ENCODE peak calls at places on chromosomes 12 and 14, in six cellular contexts. Y, C, B, N, H and L are unnamed samples.

GRCh38 chr14:24329736-24330135 is 5.1 kb downstream of the ADCY4 start:
- DNase-seq in Y (no peak), C (no peak), B (no peak), H (no peak), N (no peak), L (no peak)

GRCh38 chr14:49250517-49250916 is 335.7 kb downstream of the RPS29 start:
- DNase-seq in Y (no peak), B (no peak), C (no peak), H (no peak), N (no peak), L (no peak)

GRCh38 chr12:50353869-50354593 is 42.4 kb downstream of the FAM186A start:
- DNase-seq in N (no peak), C (no peak), H (no peak), Y (no peak), B (no peak), L (no peak)

GRCh38 chr12:19031032-19031431 is 98.5 kb upstream of the PLEKHA5 start:
- DNase-seq in C (peak), N (no peak), B (no peak), H (no peak), Y (no peak), L (no peak)

GRCh38 chr12:113837059-113837458 is 129.1 kb downstream of the RBM19 start:
- DNase-seq in C (no peak), Y (no peak), N (no peak), B (no peak), H (no peak), L (no peak)

GRCh38 chr12:64735447-64735846 is 23.8 kb downstream of the GNS start:
- DNase-seq in C (no peak), B (no peak), Y (no peak), N (no peak), H (no peak), L (no peak)

GRCh38 chr14:93263416-93263815 is 56.4 kb downstream of the UBR7 start:
- DNase-seq in B (no peak), N (no peak), Y (no peak), H (no peak), C (no peak), L (no peak)

GRCh38 chr14:106518054-106518943 is 991.9 kb downstream of the TMEM121 start:
- DNase-seq in C (no peak), Y (peak), H (peak), B (no peak), N (no peak), L (no peak)

GRCh38 chr12:42507031-42507430 is 82.5 kb downstream of the PRICKLE1 start:
- DNase-seq in H (no peak), B (no peak), N (no peak), C (no peak), Y (no peak), L (no peak)

GRCh38 chr12:113103756-113104450 is 31.7 kb downstream of the RASAL1 start:
- DNase-seq in H (peak), Y (peak), C (no peak), B (no peak), N (peak), L (no peak)

GRCh38 chr12:75011120-75011519 is 198.5 kb downstream of the KCNC2 start:
- DNase-seq in Y (no peak), H (no peak), B (no peak), N (no peak), C (no peak), L (no peak)

GRCh38 chr12:80624986-80625530 is 82.4 kb upstream of the MYF6 start:
- DNase-seq in N (no peak), H (no peak), B (no peak), C (no peak), Y (no peak), L (no peak)

GRCh38 chr14:37599527-37600368 is 4.3 kb downstream of the TTC6 start:
- DNase-seq in Y (no peak), B (no peak), H (no peak), C (no peak), N (peak), L (peak)

GRCh38 chr12:128387811-128388422 is 120.9 kb downstream of the TMEM132C start:
- DNase-seq in Y (peak), H (peak), C (no peak), N (peak), B (no peak), L (peak)

GRCh38 chr14:93041830-93042229 is 73.9 kb downstream of the ITPK1 start:
- DNase-seq in C (no peak), H (no peak), N (no peak), Y (no peak), B (no peak), L (no peak)

GRCh38 chr12:124862768-124863408 is 776 bp downstream of the SCARB1 start:
- DNase-seq in N (no peak), B (no peak), H (peak), Y (peak), C (no peak), L (peak)

GRCh38 chr14:95163132-95163531 is 5.8 kb upstream of the DICER1 start:
- DNase-seq in H (no peak), Y (no peak), N (no peak), B (no peak), C (no peak), L (no peak)

GRCh38 chr14:99312106-99312505 is 40.1 kb upstream of the BCL11B start:
- DNase-seq in B (no peak), Y (no peak), C (no peak), H (no peak), N (peak), L (no peak)

GRCh38 chr12:124756151-124756550 is 107.5 kb downstream of the SCARB1 start:
- DNase-seq in B (no peak), C (no peak), N (no peak), H (no peak), Y (no peak), L (no peak)

GRCh38 chr14:101563654-101564443 is 2.6 kb downstream of the DIO3 start:
- DNase-seq in Y (no peak), C (no peak), N (peak), H (peak), B (no peak), L (no peak)

GRCh38 chr12:107064243-107064642 is 29.1 kb downstream of the CRY1 start:
- DNase-seq in Y (no peak), N (no peak), C (no peak), B (no peak), H (no peak), L (no peak)

GRCh38 chr14:104316723-104317499 is 178.5 kb downstream of the KIF26A start:
- DNase-seq in C (no peak), H (no peak), B (no peak), N (no peak), Y (no peak), L (no peak)

GRCh38 chr12:48050174-48050573 is 45.9 kb upstream of the COL2A1 start:
- DNase-seq in N (no peak), H (no peak), B (no peak), Y (no peak), C (no peak), L (no peak)

GRCh38 chr14:88142990-88143389 is 138.1 kb downstream of the GPR65 start:
- DNase-seq in N (no peak), Y (no peak), B (no peak), C (no peak), H (no peak), L (no peak)

GRCh38 chr12:53752651-53753050 is 872 bp upstream of the CISTR start:
- DNase-seq in Y (no peak), B (no peak), H (no peak), C (no peak), N (no peak), L (no peak)

GRCh38 chr14:95015046-95015445 is 142.3 kb downstream of the DICER1 start:
- DNase-seq in Y (no peak), C (no peak), H (no peak), B (no peak), N (no peak), L (no peak)

GRCh38 chr14:74204481-74204880 is 34.8 kb upstream of the VSX2 start:
- DNase-seq in H (no peak), C (no peak), N (peak), Y (no peak), B (no peak), L (no peak)

GRCh38 chr14:94342334-94342934 is 19.3 kb upstream of the SERPINA6 start:
- DNase-seq in H (peak), B (no peak), N (no peak), C (peak), Y (no peak), L (no peak)

GRCh38 chr12:120234643-120235368 is 30.7 kb downstream of the PXN start:
- DNase-seq in C (peak), Y (peak), N (no peak), B (no peak), H (peak), L (peak)

GRCh38 chr14:69138189-69138535 is 14.8 kb downstream of the DCAF5 start:
- DNase-seq in H (no peak), C (no peak), B (no peak), N (no peak), Y (no peak), L (no peak)

GRCh38 chr14:64673748-64674147 is 30.5 kb upstream of the PLEKHG3 start:
- DNase-seq in B (peak), H (no peak), C (no peak), N (no peak), Y (no peak), L (no peak)

GRCh38 chr14:82075566-82075965 is 541.9 kb upstream of the SEL1L start:
- DNase-seq in C (no peak), B (no peak), Y (peak), H (no peak), N (peak), L (peak)

GRCh38 chr14:74555476-74556050 is 56.5 kb downstream of the LTBP2 start:
- DNase-seq in H (no peak), C (no peak), Y (no peak), N (no peak), B (no peak), L (no peak)

GRCh38 chr14:87883750-87884149 is 109.2 kb downstream of the GALC start:
- DNase-seq in B (no peak), C (no peak), Y (no peak), H (no peak), N (no peak), L (no peak)

GRCh38 chr14:106372870-106373657 is 846.7 kb downstream of the TMEM121 start:
- DNase-seq in Y (peak), C (peak), N (peak), B (no peak), H (peak), L (peak)

GRCh38 chr12:79689477-79690155 is 1.1 kb downstream of the PAWR start:
- DNase-seq in H (peak), N (peak), Y (no peak), C (no peak), B (no peak), L (peak)

GRCh38 chr12:5593056-5593455 is 161.1 kb downstream of the NTF3 start:
- DNase-seq in B (no peak), C (no peak), Y (no peak), H (no peak), N (no peak), L (no peak)

DNA sequence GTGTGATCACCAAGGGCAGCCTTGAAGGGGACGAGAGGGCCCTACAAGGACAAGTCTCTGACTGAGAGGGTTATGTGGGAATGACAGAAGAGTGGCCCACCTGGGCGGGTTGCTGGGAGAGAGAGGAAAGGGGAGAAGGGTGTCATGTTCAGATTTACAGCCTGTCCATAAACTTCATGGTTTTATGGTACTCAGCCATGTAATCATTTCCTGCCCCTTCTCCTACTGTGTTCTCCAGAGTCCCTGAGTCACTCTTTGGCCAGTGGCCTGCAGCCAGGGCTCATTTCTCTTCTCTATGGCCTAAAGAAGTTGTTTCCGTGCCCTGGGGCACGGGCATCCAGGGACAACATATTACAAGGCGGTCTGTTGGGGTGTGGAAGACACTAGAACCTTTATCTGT is 26.7 kb downstream of the DDX47 start:
- DNase-seq in C (peak), H (no peak), B (no peak), Y (no peak), N (no peak), L (no peak)
- TF ChIP-seq JUND in C (peak), H (peak), B (no peak), Y (no peak), N (no peak), L (no peak)

DNA sequence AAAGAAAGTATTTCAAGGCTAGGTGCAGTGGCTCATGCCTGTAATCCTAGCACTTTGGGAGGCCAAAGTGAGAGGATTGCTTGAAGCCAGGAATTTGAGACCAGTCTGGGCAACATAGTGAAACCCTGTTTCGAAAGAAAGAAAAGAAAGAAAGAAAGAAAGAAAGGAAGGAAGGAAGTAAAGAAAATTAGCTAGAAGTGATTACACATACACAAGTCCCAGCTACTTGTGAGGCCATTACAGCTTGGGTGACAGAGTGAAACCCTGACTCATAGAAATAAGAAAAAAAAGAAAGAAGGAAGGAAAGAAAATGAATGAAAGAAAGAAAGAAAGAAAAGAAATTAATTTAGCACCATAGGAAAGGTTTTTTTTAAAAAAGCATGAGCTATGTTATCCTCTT is 33.3 kb upstream of the PPP1CC start:
- DNase-seq in N (no peak), H (no peak), C (no peak), B (no peak), Y (no peak), L (no peak)
- TF ChIP-seq JUND in N (no peak), H (no peak), C (no peak), B (no peak), Y (no peak), L (no peak)

GRCh38 chr12:28938581-28939301 is 210.3 kb upstream of the FAR2 start:
- DNase-seq in B (no peak), N (no peak), Y (no peak), H (no peak), C (no peak), L (no peak)

GRCh38 chr12:28937196-28937595 is 211.9 kb upstream of the FAR2 start:
- DNase-seq in B (no peak), H (no peak), Y (no peak), N (no peak), C (no peak), L (no peak)

GRCh38 chr12:28938056-28938455 is 211.0 kb upstream of the FAR2 start:
- DNase-seq in H (no peak), N (no peak), Y (no peak), C (no peak), B (no peak), L (no peak)

GRCh38 chr12:28941248-28941647 is 207.8 kb upstream of the FAR2 start:
- DNase-seq in H (no peak), C (no peak), B (no peak), N (no peak), Y (no peak), L (no peak)

DNA sequence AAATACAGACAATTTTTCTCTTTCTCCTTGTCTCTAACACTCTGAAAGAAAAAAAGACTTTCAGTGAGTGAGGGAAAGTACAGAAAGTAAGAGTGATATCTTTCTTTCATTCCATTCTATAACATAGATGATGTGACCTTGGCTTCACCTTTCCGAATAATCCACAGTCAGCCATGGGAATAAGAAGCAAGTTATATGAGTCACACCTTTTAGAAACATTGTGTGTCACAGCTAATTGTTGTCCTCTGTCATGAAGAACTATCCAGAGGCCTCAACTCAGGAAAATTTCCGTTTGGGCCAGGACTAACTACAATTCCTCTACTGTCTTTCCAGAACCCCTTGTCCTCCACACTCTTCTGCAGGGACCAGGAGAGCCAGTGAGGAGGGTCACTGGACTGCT is 209.7 kb upstream of the FAR2 start:
- DNase-seq in N (no peak), H (no peak), Y (no peak), C (no peak), B (no peak), L (no peak)
- TF ChIP-seq JUND in N (no peak), H (no peak), Y (no peak), C (no peak), B (no peak), L (no peak)

GRCh38 chr12:54750-55535 is 11.6 kb upstream of the IQSEC3 start:
- DNase-seq in Y (no peak), C (no peak), B (no peak), N (no peak), H (no peak), L (no peak)
- TF ChIP-seq JUND in Y (no peak), C (no peak), B (no peak), N (no peak), H (no peak), L (no peak)

GRCh38 chr12:132316497-132317232 is 12.7 kb downstream of the GALNT9 start:
- DNase-seq in B (no peak), C (no peak), H (no peak), N (no peak), Y (no peak), L (no peak)

GRCh38 chr12:132314035-132314434 is 15.4 kb downstream of the GALNT9 start:
- DNase-seq in N (no peak), C (no peak), B (no peak), Y (no peak), H (no peak), L (no peak)

GRCh38 chr12:132314516-132315233 is 14.7 kb downstream of the GALNT9 start:
- DNase-seq in C (no peak), N (no peak), B (no peak), H (no peak), Y (no peak), L (no peak)

GRCh38 chr12:132315951-132316350 is 13.4 kb downstream of the GALNT9 start:
- DNase-seq in B (no peak), C (no peak), Y (no peak), N (no peak), H (no peak), L (no peak)

GRCh38 chr12:132315507-132315906 is 13.9 kb downstream of the GALNT9 start:
- DNase-seq in Y (no peak), H (no peak), N (no peak), C (no peak), B (no peak), L (no peak)
- TF ChIP-seq JUND in Y (no peak), H (no peak), N (no peak), C (no peak), B (no peak), L (no peak)

GRCh38 chr14:46487582-46488350 is 163.8 kb downstream of the RPL10L start:
- DNase-seq in H (no peak), B (no peak), N (no peak), Y (no peak), C (no peak), L (no peak)
- TF ChIP-seq JUND in H (no peak), B (no peak), N (no peak), Y (no peak), C (no peak), L (no peak)

GRCh38 chr12:102821149-102821548 is 95.9 kb downstream of the PAH start:
- DNase-seq in C (no peak), N (no peak), Y (no peak), B (no peak), H (no peak), L (no peak)

GRCh38 chr12:102824218-102824835 is 92.7 kb downstream of the PAH start:
- DNase-seq in Y (peak), N (peak), B (no peak), C (no peak), H (peak), L (peak)
- TF ChIP-seq JUND in Y (no peak), N (peak), B (no peak), C (no peak), H (no peak), L (no peak)

GRCh38 chr14:89409961-89410360 is 7.1 kb downstream of the FOXN3 start:
- DNase-seq in N (no peak), B (no peak), H (no peak), C (no peak), Y (no peak), L (no peak)
- TF ChIP-seq JUND in N (no peak), B (no peak), H (no peak), C (no peak), Y (no peak), L (no peak)

DNA sequence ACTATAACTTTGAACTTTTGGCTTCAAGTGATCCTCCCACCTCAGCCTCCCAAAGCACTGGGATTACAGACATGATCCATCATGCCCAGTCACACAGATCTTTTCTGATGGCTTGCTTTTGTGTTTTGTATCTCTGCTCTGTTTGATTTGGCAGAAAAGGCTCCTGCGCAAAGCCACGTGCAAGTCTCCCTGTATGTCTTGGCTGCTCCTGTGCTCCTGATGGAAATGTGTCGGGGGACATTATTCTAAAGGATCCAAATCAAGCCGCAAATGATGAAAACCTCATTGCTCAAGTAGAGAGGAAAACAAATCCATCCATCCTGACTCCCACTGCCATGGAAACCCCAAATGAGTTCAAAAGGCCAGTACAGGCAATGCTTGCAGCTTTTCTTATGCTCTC is 93.9 kb downstream of the NDUFA12 start:
- DNase-seq in Y (no peak), C (no peak), B (no peak), H (no peak), N (no peak), L (no peak)
- TF ChIP-seq JUND in Y (no peak), C (no peak), B (no peak), H (no peak), N (no peak), L (no peak)